ENCODE peak calls at places on chromosomes 5 and 9, in nine cellular contexts. B, M, I, X, T, Z, Y, J and W are unnamed samples.

GRCh38 chr5:112418412-112419049 is 546 bp downstream of the EPB41L4A start:
- DNase-seq in T (peak), B (no peak), J (no peak), M (peak), Z (no peak), I (no peak), Y (no peak), X (peak), W (no peak)

GRCh38 chr5:43075319-43076293 is 35.5 kb upstream of the ANXA2R start:
- DNase-seq in T (no peak), X (no peak), I (no peak), M (no peak), Z (no peak), Y (peak), J (peak), B (peak), W (no peak)

GRCh38 chr9:90915693-90916092 is 114.1 kb downstream of the SYK start:
- DNase-seq in B (no peak), I (no peak), J (no peak), Z (peak), Y (peak), T (peak), M (peak), X (no peak), W (peak)

GRCh38 chr9:89522261-89522978 is 24.5 kb upstream of the SEMA4D start:
- DNase-seq in B (no peak), M (no peak), T (no peak), Z (peak), J (no peak), X (no peak), I (no peak), Y (peak), W (peak)

GRCh38 chr5:151104795-151105194 is 24.0 kb upstream of the TNIP1 start:
- DNase-seq in I (no peak), Z (no peak), Y (no peak), X (no peak), J (peak), T (no peak), B (peak), M (no peak), W (no peak)

GRCh38 chr9:103798620-103799019 is 295.5 kb upstream of the SMC2 start:
- DNase-seq in M (no peak), X (no peak), B (no peak), T (peak), Y (no peak), I (no peak), J (no peak), Z (no peak), W (no peak)

GRCh38 chr9:134917431-134918373 is at the start of gene FCN1:
- DNase-seq in I (no peak), Y (peak), Z (peak), B (peak), X (no peak), T (no peak), J (no peak), M (no peak), W (peak)

GRCh38 chr5:68845121-68845520 is 248.7 kb upstream of the SLC30A5 start:
- DNase-seq in B (no peak), Z (no peak), T (peak), Y (no peak), J (peak), M (no peak), I (peak), X (no peak), W (no peak)

GRCh38 chr9:94860678-94861588 is 134.4 kb downstream of the AOPEP start:
- DNase-seq in X (no peak), Y (peak), B (no peak), Z (peak), M (no peak), J (peak), T (no peak), I (peak), W (peak)

GRCh38 chr9:121085661-121086060 is 10.9 kb downstream of the CNTRL start:
- DNase-seq in B (no peak), I (peak), X (no peak), M (no peak), T (peak), Y (no peak), J (peak), Z (no peak), W (no peak)

GRCh38 chr9:130189840-130190239 is 17.6 kb downstream of the NCS1 start:
- DNase-seq in Y (no peak), J (peak), Z (no peak), I (peak), M (no peak), X (no peak), T (no peak), B (no peak), W (no peak)

GRCh38 chr9:91422832-91423711 is 560 bp downstream of the NFIL3 start:
- DNase-seq in M (peak), B (peak), X (peak), I (peak), Y (peak), T (peak), Z (peak), J (peak), W (peak)

GRCh38 chr5:13215370-13215769 is 729.1 kb downstream of the DNAH5 start:
- DNase-seq in Y (no peak), X (no peak), I (no peak), B (no peak), Z (no peak), M (no peak), J (no peak), T (no peak), W (no peak)

GRCh38 chr5:83662558-83662957 is 58.1 kb downstream of the HAPLN1 start:
- DNase-seq in Y (no peak), T (no peak), Z (no peak), B (no peak), J (no peak), I (no peak), X (no peak), M (no peak), W (no peak)

GRCh38 chr5:139651863-139652787 is 4.0 kb downstream of the CXXC5 start:
- DNase-seq in X (peak), Z (peak), B (peak), T (peak), J (peak), I (peak), M (peak), Y (peak), W (peak)

GRCh38 chr5:14779975-14780374 is 91.6 kb downstream of the ANKH start:
- DNase-seq in X (no peak), M (no peak), B (no peak), I (no peak), Z (no peak), J (no peak), Y (no peak), T (peak), W (no peak)

GRCh38 chr5:159010611-159011497 is 88.9 kb downstream of the EBF1 start:
- DNase-seq in J (peak), I (no peak), Z (no peak), M (peak), X (no peak), B (no peak), Y (peak), T (no peak), W (no peak)

GRCh38 chr5:159106569-159107282 is 7.0 kb upstream of the EBF1 start:
- DNase-seq in X (peak), I (peak), T (peak), M (peak), Z (peak), Y (peak), B (peak), J (peak), W (peak)

GRCh38 chr9:124242331-124243194 is 15.2 kb upstream of the NEK6 start:
- DNase-seq in Z (peak), Y (no peak), T (no peak), J (peak), X (peak), B (peak), I (no peak), M (peak), W (no peak)

GRCh38 chr5:14714706-14715105 is 50.2 kb downstream of the OTULIN start:
- DNase-seq in T (no peak), J (no peak), I (no peak), M (no peak), X (no peak), B (peak), Y (no peak), Z (no peak), W (no peak)

DNA sequence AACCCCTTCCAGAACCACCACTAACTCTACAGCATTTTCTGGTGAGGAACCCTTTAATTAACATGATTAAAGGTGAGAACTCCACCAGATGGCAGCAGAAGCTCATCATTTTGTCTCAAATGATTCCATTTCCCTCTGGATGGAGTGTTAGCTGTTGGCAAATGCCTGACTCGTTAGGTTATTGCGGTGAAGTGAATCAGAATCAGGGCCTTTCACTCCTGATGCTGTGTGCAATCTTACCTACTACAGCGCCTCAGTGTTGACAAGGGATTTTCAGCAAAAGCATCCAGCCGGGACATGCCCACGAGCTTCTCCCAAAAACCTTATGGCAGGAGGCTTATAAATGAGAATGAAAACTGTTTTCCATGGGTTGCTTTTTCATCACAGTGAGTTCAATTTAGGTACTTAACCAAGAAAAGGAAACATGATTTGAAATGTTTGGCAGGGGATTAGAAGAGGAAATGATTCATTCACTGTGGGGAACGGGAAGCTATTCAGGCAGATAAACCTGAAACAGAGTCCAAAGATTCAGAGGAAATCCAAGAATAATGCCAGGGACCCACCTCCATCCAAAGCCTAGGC is 48.0 kb upstream of the CAST start:
- DNase-seq in Y (peak), X (no peak), B (no peak), I (peak), T (peak), Z (peak), J (peak), M (peak), W (peak)
- TF ChIP-seq CTCF in Y (peak), X (no peak), B (peak), I (peak), T (peak), Z (no peak), J (peak), M (peak), W (peak)

GRCh38 chr5:152170350-152170749 is 234.7 kb downstream of the NMUR2 start:
- DNase-seq in B (peak), J (no peak), Z (no peak), M (no peak), X (no peak), Y (no peak), T (no peak), I (no peak), W (peak)

GRCh38 chr5:152164860-152165259 is 240.2 kb upstream of the GLRA1 start:
- DNase-seq in Y (no peak), T (no peak), Z (no peak), I (no peak), J (no peak), M (peak), B (no peak), X (no peak), W (no peak)
- TF ChIP-seq CTCF in Y (no peak), T (no peak), Z (no peak), I (no peak), J (no peak), M (no peak), B (no peak), X (no peak), W (no peak)

GRCh38 chr5:179870403-179870903 is 11.8 kb upstream of the MRNIP start:
- DNase-seq in B (peak), J (no peak), X (peak), Y (peak), T (no peak), M (peak), I (peak), Z (no peak), W (peak)
- TF ChIP-seq CTCF in B (peak), J (no peak), X (no peak), Y (peak), T (no peak), M (peak), I (peak), Z (no peak), W (peak)

GRCh38 chr9:122158202-122158601 is 1.4 kb downstream of the NDUFA8 start:
- DNase-seq in Z (peak), J (peak), T (peak), M (peak), B (no peak), X (no peak), I (peak), Y (peak), W (no peak)
- TF ChIP-seq CTCF in Z (peak), J (peak), T (peak), M (no peak), B (peak), X (peak), I (peak), Y (peak), W (peak)

GRCh38 chr5:102792705-102793104 is 37.6 kb downstream of the PAM start:
- DNase-seq in T (no peak), Y (peak), M (no peak), B (no peak), X (no peak), I (peak), Z (no peak), J (peak), W (no peak)
- TF ChIP-seq CTCF in T (peak), Y (peak), M (no peak), B (peak), X (no peak), I (peak), Z (no peak), J (peak), W (no peak)

GRCh38 chr9:84419203-84419602 is 78.6 kb upstream of the SLC28A3 start:
- DNase-seq in B (no peak), Z (peak), J (no peak), I (no peak), T (no peak), Y (no peak), X (no peak), M (no peak), W (no peak)
- TF ChIP-seq CTCF in B (no peak), Z (no peak), J (peak), I (no peak), T (peak), Y (peak), X (no peak), M (no peak), W (no peak)

GRCh38 chr5:2701592-2701991 is 49.9 kb downstream of the IRX2 start:
- DNase-seq in B (no peak), X (no peak), M (no peak), J (no peak), Z (no peak), I (no peak), T (no peak), Y (no peak), W (no peak)
- TF ChIP-seq CTCF in B (no peak), X (no peak), M (no peak), J (no peak), Z (no peak), I (no peak), T (no peak), Y (no peak), W (no peak)

GRCh38 chr5:92976156-92976555 is 604.9 kb downstream of the NR2F1-AS1 start:
- DNase-seq in M (no peak), X (no peak), Z (no peak), T (no peak), B (no peak), Y (no peak), I (no peak), J (no peak), W (no peak)

GRCh38 chr5:92979716-92980115 is 601.3 kb downstream of the NR2F1-AS1 start:
- DNase-seq in I (no peak), X (no peak), M (no peak), T (no peak), Y (no peak), J (no peak), Z (no peak), B (no peak), W (no peak)

GRCh38 chr5:92977766-92978555 is 603.1 kb downstream of the NR2F1-AS1 start:
- DNase-seq in M (no peak), Z (no peak), X (no peak), B (no peak), J (no peak), I (no peak), T (no peak), Y (no peak), W (no peak)

GRCh38 chr5:92980491-92980890 is 600.5 kb downstream of the NR2F1-AS1 start:
- DNase-seq in B (no peak), Y (no peak), J (no peak), M (no peak), I (no peak), X (no peak), Z (no peak), T (peak), W (no peak)
- TF ChIP-seq CTCF in B (no peak), Y (no peak), J (no peak), M (no peak), I (no peak), X (no peak), Z (no peak), T (no peak), W (no peak)